ENCODE peak calls at places on chromosomes 4 and X, in six cellular contexts. One of them, this sample, is unnamed. For H3K9me3, the result is how much of the 10 kb centered on the place peaks cover.

GRCh38 chrX:42422961-42423360 is 355.0 kb downstream of the PPP1R2C start:
- DNase-seq in heart left ventricle: no peak
- DNase-seq in right lobe of liver: no peak
- DNase-seq in MM.1S: no peak
- DNase-seq in GM23248: no peak
- DNase-seq in uterus: no peak
- DNase-seq in this sample: no peak

GRCh38 chr4:2570551-2571222 is 34.2 kb downstream of the FAM193A start:
- DNase-seq in heart left ventricle: peak
- DNase-seq in uterus: peak
- DNase-seq in MM.1S: no peak
- DNase-seq in right lobe of liver: no peak
- DNase-seq in GM23248: no peak
- DNase-seq in this sample: no peak

GRCh38 chr4:165343353-165344191 is 16.1 kb downstream of the MSMO1 start:
- DNase-seq in MM.1S: peak
- DNase-seq in right lobe of liver: no peak
- DNase-seq in GM23248: no peak
- DNase-seq in heart left ventricle: no peak
- DNase-seq in uterus: no peak
- DNase-seq in this sample: no peak

GRCh38 chr4:127379499-127379898 is 253.3 kb upstream of the INTU start:
- DNase-seq in uterus: no peak
- DNase-seq in heart left ventricle: no peak
- DNase-seq in MM.1S: no peak
- DNase-seq in right lobe of liver: no peak
- DNase-seq in GM23248: no peak
- DNase-seq in this sample: no peak

GRCh38 chr4:40003986-40004385 is 26.3 kb upstream of the PDS5A start:
- DNase-seq in MM.1S: no peak
- DNase-seq in GM23248: peak
- DNase-seq in uterus: no peak
- DNase-seq in right lobe of liver: no peak
- DNase-seq in heart left ventricle: no peak
- DNase-seq in this sample: no peak

GRCh38 chrX:130110379-130111219 is at the start of gene ELF4:
- DNase-seq in right lobe of liver: no peak
- DNase-seq in uterus: peak
- DNase-seq in GM23248: peak
- DNase-seq in MM.1S: peak
- DNase-seq in heart left ventricle: peak
- DNase-seq in this sample: no peak

GRCh38 chr4:41358626-41359025 is 101.9 kb downstream of the UCHL1 start:
- DNase-seq in heart left ventricle: peak
- DNase-seq in GM23248: peak
- DNase-seq in uterus: no peak
- DNase-seq in right lobe of liver: no peak
- DNase-seq in MM.1S: no peak
- DNase-seq in this sample: peak

GRCh38 chrX:134682081-134682480 is 23.8 kb upstream of the PLAC1 start:
- DNase-seq in right lobe of liver: no peak
- DNase-seq in MM.1S: no peak
- DNase-seq in heart left ventricle: no peak
- DNase-seq in uterus: no peak
- DNase-seq in GM23248: peak
- DNase-seq in this sample: no peak

GRCh38 chr4:156029691-156030090 is 76.0 kb upstream of the CTSO start:
- DNase-seq in MM.1S: no peak
- DNase-seq in right lobe of liver: no peak
- DNase-seq in uterus: no peak
- DNase-seq in GM23248: no peak
- DNase-seq in heart left ventricle: no peak
- DNase-seq in this sample: no peak

GRCh38 chr4:164215113-164215741 is 538.7 kb upstream of the SMIM31 start:
- DNase-seq in MM.1S: no peak
- DNase-seq in heart left ventricle: no peak
- DNase-seq in right lobe of liver: no peak
- DNase-seq in GM23248: no peak
- DNase-seq in uterus: no peak
- DNase-seq in this sample: no peak

GRCh38 chr4:11355224-11355623 is 73.5 kb downstream of the HS3ST1 start:
- DNase-seq in GM23248: no peak
- DNase-seq in uterus: no peak
- DNase-seq in MM.1S: no peak
- DNase-seq in right lobe of liver: no peak
- DNase-seq in heart left ventricle: no peak
- DNase-seq in this sample: no peak
- H3K9me3 ChIP-seq in GM23248: under half
- H3K9me3 ChIP-seq in uterus: under half
- H3K9me3 ChIP-seq in MM.1S: under half
- H3K9me3 ChIP-seq in right lobe of liver: under half
- H3K9me3 ChIP-seq in heart left ventricle: under half
- H3K9me3 ChIP-seq in this sample: under half

DNA sequence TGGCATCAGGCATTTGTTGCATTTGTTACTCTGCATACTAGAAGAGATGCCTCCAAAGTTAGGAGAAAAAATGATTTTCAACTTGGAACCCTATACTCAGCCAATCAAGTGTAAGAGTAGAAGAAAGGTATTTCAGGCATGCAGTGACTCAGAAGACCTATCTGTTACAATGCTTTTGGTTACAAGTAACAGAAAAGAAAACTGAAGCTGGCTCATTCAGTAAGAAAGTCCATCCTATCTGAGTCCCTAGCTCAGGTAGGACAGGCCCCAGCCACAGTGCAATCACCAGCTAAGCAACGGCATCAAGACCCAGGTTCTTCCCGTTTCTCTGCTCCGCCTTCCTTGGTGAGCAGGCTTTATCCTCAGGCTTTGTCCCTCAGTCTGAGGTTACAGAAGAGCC is 23.3 kb downstream of the MECP2 start:
- DNase-seq in uterus: no peak
- DNase-seq in right lobe of liver: no peak
- DNase-seq in heart left ventricle: no peak
- DNase-seq in GM23248: peak
- DNase-seq in MM.1S: no peak
- DNase-seq in this sample: no peak
- H3K4me3 ChIP-seq in uterus: no peak
- H3K4me3 ChIP-seq in right lobe of liver: no peak
- H3K4me3 ChIP-seq in heart left ventricle: no peak
- H3K4me3 ChIP-seq in GM23248: peak
- H3K4me3 ChIP-seq in MM.1S: no peak
- H3K4me3 ChIP-seq in this sample: no peak

GRCh38 chr4:80136238-80136637 is 61.1 kb upstream of the PRDM8 start:
- DNase-seq in right lobe of liver: no peak
- DNase-seq in GM23248: no peak
- DNase-seq in heart left ventricle: no peak
- DNase-seq in uterus: no peak
- DNase-seq in MM.1S: no peak
- DNase-seq in this sample: no peak
- H3K9me3 ChIP-seq in right lobe of liver: under half
- H3K9me3 ChIP-seq in GM23248: under half
- H3K9me3 ChIP-seq in heart left ventricle: under half
- H3K9me3 ChIP-seq in uterus: under half
- H3K9me3 ChIP-seq in MM.1S: under half
- H3K9me3 ChIP-seq in this sample: under half

DNA sequence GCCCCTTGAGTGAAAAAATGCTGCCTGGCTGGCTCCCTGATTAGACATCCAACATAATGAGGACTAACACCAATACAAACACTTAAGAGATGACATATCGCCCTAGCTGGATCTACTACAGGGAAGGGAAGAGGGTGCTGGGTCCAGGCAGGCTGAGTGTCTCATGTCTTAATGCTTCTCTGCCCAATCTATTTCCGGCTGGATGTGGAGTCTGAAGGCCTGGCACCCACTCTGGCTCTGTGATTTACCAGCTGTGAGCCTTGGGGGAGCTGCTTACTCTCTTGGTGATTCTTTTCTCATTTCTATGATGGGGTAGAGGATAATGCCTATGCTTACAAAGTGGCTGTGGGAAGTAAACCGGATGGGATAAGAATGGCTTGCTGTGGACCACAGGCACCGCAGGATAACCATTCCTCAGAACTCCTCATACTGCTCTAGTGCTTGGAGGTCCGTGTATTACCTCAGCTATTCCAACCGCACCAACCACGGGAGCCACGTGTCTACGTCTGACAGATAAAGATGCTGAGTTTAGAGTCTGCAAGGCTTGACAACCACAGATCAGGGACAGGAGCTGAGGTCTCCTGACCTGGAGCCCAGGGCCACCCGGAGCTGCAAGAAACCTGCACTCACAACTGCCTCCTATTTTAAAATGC is 161.7 kb downstream of the AFAP1 start:
- DNase-seq in heart left ventricle: no peak
- DNase-seq in GM23248: no peak
- DNase-seq in right lobe of liver: no peak
- DNase-seq in MM.1S: no peak
- DNase-seq in uterus: no peak
- DNase-seq in this sample: peak
- H3K4me3 ChIP-seq in heart left ventricle: no peak
- H3K4me3 ChIP-seq in GM23248: no peak
- H3K4me3 ChIP-seq in right lobe of liver: no peak
- H3K4me3 ChIP-seq in MM.1S: peak
- H3K4me3 ChIP-seq in uterus: no peak
- H3K4me3 ChIP-seq in this sample: no peak